ENCODE peak calls at places on chromosomes 11 and 22, in seven cellular contexts. One of them, this sample, is unnamed.

GRCh38 chr11:44104472-44105294 is 9.2 kb downstream of the EXT2 start:
- DNase-seq in PC-3: peak; percentile 4
- DNase-seq in SK-N-SH: no peak
- DNase-seq in hepatocyte: no peak
- DNase-seq in neural progenitor cell: no peak
- DNase-seq in HCT116: no peak
- DNase-seq in GM23338: peak; percentile 70
- DNase-seq in this sample: no peak

GRCh38 chr22:17672417-17672991 is 33.9 kb downstream of the BCL2L13 start:
- DNase-seq in PC-3: peak; percentile 2
- DNase-seq in SK-N-SH: peak; percentile 30
- DNase-seq in hepatocyte: no peak
- DNase-seq in neural progenitor cell: peak; percentile 26
- DNase-seq in HCT116: no peak
- DNase-seq in GM23338: no peak
- DNase-seq in this sample: no peak

GRCh38 chr22:41524283-41524682 is 20.0 kb downstream of the POLR3H start:
- DNase-seq in PC-3: no peak
- DNase-seq in SK-N-SH: no peak
- DNase-seq in hepatocyte: no peak
- DNase-seq in neural progenitor cell: no peak
- DNase-seq in HCT116: no peak
- DNase-seq in GM23338: no peak
- DNase-seq in this sample: no peak

GRCh38 chr22:50403701-50404101 is 60.6 kb downstream of the PPP6R2 start:
- DNase-seq in PC-3: no peak
- DNase-seq in SK-N-SH: peak; percentile 77
- DNase-seq in hepatocyte: peak; percentile 35
- DNase-seq in neural progenitor cell: no peak
- DNase-seq in HCT116: no peak
- DNase-seq in GM23338: no peak
- DNase-seq in this sample: no peak

GRCh38 chr11:47099213-47099917 is 77.3 kb downstream of the ARFGAP2 start:
- DNase-seq in PC-3: no peak
- DNase-seq in SK-N-SH: peak; percentile 39
- DNase-seq in hepatocyte: no peak
- DNase-seq in neural progenitor cell: no peak
- DNase-seq in HCT116: no peak
- DNase-seq in GM23338: no peak
- DNase-seq in this sample: no peak

GRCh38 chr22:46879083-46879482 is 116.6 kb downstream of the TBC1D22A start:
- DNase-seq in PC-3: no peak
- DNase-seq in SK-N-SH: no peak
- DNase-seq in hepatocyte: no peak
- DNase-seq in neural progenitor cell: no peak
- DNase-seq in HCT116: no peak
- DNase-seq in GM23338: no peak
- DNase-seq in this sample: no peak

GRCh38 chr11:57641426-57641825 is 8.3 kb downstream of the YPEL4 start:
- DNase-seq in PC-3: peak; percentile 76
- DNase-seq in SK-N-SH: peak; percentile 54
- DNase-seq in hepatocyte: peak; percentile 73
- DNase-seq in neural progenitor cell: peak; percentile 60
- DNase-seq in HCT116: no peak
- DNase-seq in GM23338: peak; percentile 71
- DNase-seq in this sample: peak; percentile 69

GRCh38 chr22:31611065-31611760 is 50.8 kb downstream of the PISD start:
- DNase-seq in PC-3: no peak
- DNase-seq in SK-N-SH: peak; percentile 74
- DNase-seq in hepatocyte: no peak
- DNase-seq in neural progenitor cell: no peak
- DNase-seq in HCT116: no peak
- DNase-seq in GM23338: no peak
- DNase-seq in this sample: no peak

GRCh38 chr11:3995949-3996554 is 98.5 kb upstream of the RRM1 start:
- DNase-seq in PC-3: peak; percentile 72
- DNase-seq in SK-N-SH: no peak
- DNase-seq in hepatocyte: no peak
- DNase-seq in neural progenitor cell: no peak
- DNase-seq in HCT116: no peak
- DNase-seq in GM23338: no peak
- DNase-seq in this sample: no peak

GRCh38 chr22:21964918-21965484 is 12.4 kb upstream of the PPM1F start:
- DNase-seq in PC-3: no peak
- DNase-seq in SK-N-SH: no peak
- DNase-seq in hepatocyte: no peak
- DNase-seq in neural progenitor cell: no peak
- DNase-seq in HCT116: no peak
- DNase-seq in GM23338: no peak
- DNase-seq in this sample: no peak

GRCh38 chr11:10457901-10458300 is 2.8 kb downstream of the AMPD3 start:
- DNase-seq in PC-3: no peak
- DNase-seq in SK-N-SH: no peak
- DNase-seq in hepatocyte: no peak
- DNase-seq in neural progenitor cell: no peak
- DNase-seq in HCT116: no peak
- DNase-seq in GM23338: no peak
- DNase-seq in this sample: peak; percentile 13

GRCh38 chr11:126216526-126217305 is 5.1 kb downstream of the FAM118B start:
- DNase-seq in PC-3: no peak
- DNase-seq in SK-N-SH: no peak
- DNase-seq in hepatocyte: no peak
- DNase-seq in neural progenitor cell: no peak
- DNase-seq in HCT116: no peak
- DNase-seq in GM23338: no peak
- DNase-seq in this sample: no peak

GRCh38 chr11:126210871-126211235 is 597 bp downstream of the RPUSD4 start:
- DNase-seq in PC-3: no peak
- DNase-seq in SK-N-SH: peak; percentile 24
- DNase-seq in hepatocyte: no peak
- DNase-seq in neural progenitor cell: peak; percentile 43
- DNase-seq in HCT116: no peak
- DNase-seq in GM23338: no peak
- DNase-seq in this sample: no peak

GRCh38 chr11:126214446-126215240 is 3.1 kb downstream of the FAM118B start:
- DNase-seq in PC-3: no peak
- DNase-seq in SK-N-SH: no peak
- DNase-seq in hepatocyte: peak; percentile 47
- DNase-seq in neural progenitor cell: no peak
- DNase-seq in HCT116: no peak
- DNase-seq in GM23338: no peak
- DNase-seq in this sample: no peak

GRCh38 chr11:126211236-126212088 is at the start of the genes FAM118B and RPUSD4:
- DNase-seq in PC-3: peak; percentile 98
- DNase-seq in SK-N-SH: peak; percentile 99
- DNase-seq in hepatocyte: peak; percentile 99
- DNase-seq in neural progenitor cell: peak; percentile 99
- DNase-seq in HCT116: peak; percentile 87
- DNase-seq in GM23338: peak; percentile 99
- DNase-seq in this sample: peak; percentile 97

GRCh38 chr11:126212089-126212660 is 593 bp downstream of the FAM118B start:
- DNase-seq in PC-3: peak; percentile 13
- DNase-seq in SK-N-SH: no peak
- DNase-seq in hepatocyte: no peak
- DNase-seq in neural progenitor cell: peak; percentile 16
- DNase-seq in HCT116: no peak
- DNase-seq in GM23338: peak; percentile 27
- DNase-seq in this sample: no peak
- H3K4me1 ChIP-seq in PC-3: peaks cover 20% of the 10 kb centered on the region
- H3K4me1 ChIP-seq in SK-N-SH: peaks cover 9% of the 10 kb centered on the region
- H3K4me1 ChIP-seq in hepatocyte: peaks cover 7% of the 10 kb centered on the region
- H3K4me1 ChIP-seq in neural progenitor cell: peaks cover 13% of the 10 kb centered on the region
- H3K4me1 ChIP-seq in HCT116: peaks cover 4% of the 10 kb centered on the region
- H3K4me1 ChIP-seq in GM23338: peaks cover 19% of the 10 kb centered on the region
- H3K4me1 ChIP-seq in this sample: peaks cover 28% of the 10 kb centered on the region

DNA sequence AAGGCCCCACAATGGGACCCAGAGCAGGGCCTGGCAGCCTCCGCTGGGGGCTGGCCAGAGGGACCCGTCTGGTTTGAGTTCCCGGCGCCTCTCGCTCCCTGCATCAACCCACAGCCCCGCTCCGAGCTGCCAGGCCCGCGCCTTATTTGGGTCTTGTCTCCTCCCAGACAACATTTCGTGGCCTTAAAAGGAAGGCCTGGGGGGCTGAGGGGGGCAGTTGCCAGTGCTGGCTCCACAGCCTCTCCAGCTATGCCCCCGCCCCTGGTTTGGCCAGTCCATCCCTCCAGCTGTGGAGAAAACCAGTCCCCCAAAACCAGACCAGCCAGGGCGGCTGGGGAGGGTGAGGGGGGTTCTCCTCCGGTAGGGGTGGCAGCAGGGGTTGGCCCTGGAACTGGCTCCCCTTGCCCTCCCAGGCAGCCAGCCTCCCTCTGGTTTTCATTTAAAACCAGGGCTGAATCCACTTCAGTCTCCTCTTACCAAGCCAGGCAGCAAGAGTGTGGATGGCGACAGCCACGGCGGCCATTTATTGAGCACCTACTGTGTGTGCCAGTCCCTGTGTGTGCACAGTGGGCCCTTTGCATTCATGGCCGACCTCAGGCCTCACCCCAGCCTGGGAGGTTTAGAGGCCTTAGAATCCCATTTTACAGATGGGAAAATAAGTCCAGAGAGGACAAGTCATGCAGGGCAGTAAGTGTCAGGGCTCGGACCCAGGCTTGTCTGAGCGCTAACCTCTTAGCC is 18.6 kb downstream of the EMID1 start:
- DNase-seq in PC-3: no peak
- DNase-seq in SK-N-SH: peak; percentile 49
- DNase-seq in hepatocyte: peak; percentile 44
- DNase-seq in neural progenitor cell: no peak
- DNase-seq in HCT116: no peak
- DNase-seq in GM23338: peak; percentile 41
- DNase-seq in this sample: no peak
- TF ChIP-seq EZH2phosphoT487 in PC-3: no peak
- TF ChIP-seq EZH2phosphoT487 in SK-N-SH: no peak
- TF ChIP-seq EZH2phosphoT487 in hepatocyte: no peak
- TF ChIP-seq EZH2phosphoT487 in neural progenitor cell: no peak
- TF ChIP-seq EZH2phosphoT487 in HCT116: no peak
- TF ChIP-seq EZH2phosphoT487 in GM23338: no peak
- TF ChIP-seq EZH2phosphoT487 in this sample: no peak

DNA sequence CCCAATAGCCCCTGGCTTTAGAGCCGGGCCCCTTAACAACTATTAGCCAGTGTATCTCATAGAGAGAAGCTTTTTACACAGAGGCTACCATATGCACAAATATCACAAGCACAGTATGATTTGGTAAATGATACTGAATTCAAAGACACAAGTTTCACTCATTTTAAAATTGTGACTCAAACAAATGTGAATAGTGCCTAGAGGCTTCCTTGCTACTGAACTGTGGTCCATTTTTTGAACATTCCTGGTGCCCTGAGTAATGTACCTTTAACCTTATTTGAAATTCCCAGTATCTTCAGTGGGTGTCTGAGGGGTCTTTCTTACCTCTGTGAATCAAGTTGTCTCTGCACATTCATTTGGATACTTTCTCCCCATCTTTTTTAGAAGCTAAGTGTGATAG is 156.2 kb downstream of the MAML2 start:
- DNase-seq in PC-3: peak; percentile 75
- DNase-seq in SK-N-SH: no peak
- DNase-seq in hepatocyte: no peak
- DNase-seq in neural progenitor cell: no peak
- DNase-seq in HCT116: no peak
- DNase-seq in GM23338: no peak
- DNase-seq in this sample: no peak
- H3K4me1 ChIP-seq in PC-3: peaks cover 28% of the 10 kb centered on the region
- H3K4me1 ChIP-seq in SK-N-SH: peaks cover 2% of the 10 kb centered on the region
- H3K4me1 ChIP-seq in hepatocyte: peaks cover 12% of the 10 kb centered on the region
- H3K4me1 ChIP-seq in neural progenitor cell: no peaks in the 10 kb centered on the region
- H3K4me1 ChIP-seq in HCT116: no peaks in the 10 kb centered on the region
- H3K4me1 ChIP-seq in GM23338: peaks cover 48% of the 10 kb centered on the region
- H3K4me1 ChIP-seq in this sample: peaks cover 16% of the 10 kb centered on the region

GRCh38 chr11:8720376-8720775 is 37.8 kb downstream of the RPL27A start:
- DNase-seq in PC-3: peak; percentile 25
- DNase-seq in SK-N-SH: no peak
- DNase-seq in hepatocyte: no peak
- DNase-seq in neural progenitor cell: no peak
- DNase-seq in HCT116: no peak
- DNase-seq in GM23338: no peak
- DNase-seq in this sample: no peak
- TF ChIP-seq EZH2phosphoT487 in PC-3: no peak
- TF ChIP-seq EZH2phosphoT487 in SK-N-SH: no peak
- TF ChIP-seq EZH2phosphoT487 in hepatocyte: no peak
- TF ChIP-seq EZH2phosphoT487 in neural progenitor cell: no peak
- TF ChIP-seq EZH2phosphoT487 in HCT116: no peak
- TF ChIP-seq EZH2phosphoT487 in GM23338: no peak
- TF ChIP-seq EZH2phosphoT487 in this sample: no peak

GRCh38 chr11:118911113-118911879 is 14.4 kb downstream of the BCL9L start:
- DNase-seq in PC-3: peak; percentile 71
- DNase-seq in SK-N-SH: no peak
- DNase-seq in hepatocyte: peak; percentile 88
- DNase-seq in neural progenitor cell: peak; percentile 55
- DNase-seq in HCT116: no peak
- DNase-seq in GM23338: peak; percentile 62
- DNase-seq in this sample: no peak

GRCh38 chr11:118910309-118911112 is 15.2 kb downstream of the BCL9L start:
- DNase-seq in PC-3: peak; percentile 93
- DNase-seq in SK-N-SH: no peak
- DNase-seq in hepatocyte: peak; percentile 93
- DNase-seq in neural progenitor cell: peak; percentile 95
- DNase-seq in HCT116: no peak
- DNase-seq in GM23338: peak; percentile 92
- DNase-seq in this sample: no peak

GRCh38 chr11:118913411-118914125 is 12.2 kb downstream of the BCL9L start:
- DNase-seq in PC-3: peak; percentile 44
- DNase-seq in SK-N-SH: no peak
- DNase-seq in hepatocyte: peak; percentile 11
- DNase-seq in neural progenitor cell: peak; percentile 11
- DNase-seq in HCT116: no peak
- DNase-seq in GM23338: no peak
- DNase-seq in this sample: no peak

GRCh38 chr11:118912742-118913410 is 12.8 kb downstream of the BCL9L start:
- DNase-seq in PC-3: peak; percentile 43
- DNase-seq in SK-N-SH: no peak
- DNase-seq in hepatocyte: peak; percentile 49
- DNase-seq in neural progenitor cell: no peak
- DNase-seq in HCT116: no peak
- DNase-seq in GM23338: no peak
- DNase-seq in this sample: no peak

GRCh38 chr11:118911880-118912741 is 13.6 kb downstream of the BCL9L start:
- DNase-seq in PC-3: peak; percentile 99
- DNase-seq in SK-N-SH: no peak
- DNase-seq in hepatocyte: peak; percentile 96
- DNase-seq in neural progenitor cell: peak; percentile 78
- DNase-seq in HCT116: peak; percentile 96
- DNase-seq in GM23338: peak; percentile 99
- DNase-seq in this sample: no peak
- H3K4me1 ChIP-seq in PC-3: peaks cover 90% of the 10 kb centered on the region
- H3K4me1 ChIP-seq in SK-N-SH: peaks cover 85% of the 10 kb centered on the region
- H3K4me1 ChIP-seq in hepatocyte: peaks cover 94% of the 10 kb centered on the region
- H3K4me1 ChIP-seq in neural progenitor cell: peaks cover 96% of the 10 kb centered on the region
- H3K4me1 ChIP-seq in HCT116: peaks cover 83% of the 10 kb centered on the region
- H3K4me1 ChIP-seq in GM23338: peaks cover 77% of the 10 kb centered on the region
- H3K4me1 ChIP-seq in this sample: peaks cover 80% of the 10 kb centered on the region

GRCh38 chr11:31875861-31876625 is 64.9 kb upstream of the PAX6 start:
- DNase-seq in PC-3: no peak
- DNase-seq in SK-N-SH: no peak
- DNase-seq in hepatocyte: no peak
- DNase-seq in neural progenitor cell: peak; percentile 68
- DNase-seq in HCT116: no peak
- DNase-seq in GM23338: peak; percentile 64
- DNase-seq in this sample: no peak
- TF ChIP-seq EZH2phosphoT487 in PC-3: no peak
- TF ChIP-seq EZH2phosphoT487 in SK-N-SH: no peak
- TF ChIP-seq EZH2phosphoT487 in hepatocyte: no peak
- TF ChIP-seq EZH2phosphoT487 in neural progenitor cell: no peak
- TF ChIP-seq EZH2phosphoT487 in HCT116: no peak
- TF ChIP-seq EZH2phosphoT487 in GM23338: no peak
- TF ChIP-seq EZH2phosphoT487 in this sample: no peak

GRCh38 chr11:71263391-71263790 is 11.0 kb upstream of the SHANK2 start:
- DNase-seq in PC-3: no peak
- DNase-seq in SK-N-SH: no peak
- DNase-seq in hepatocyte: no peak
- DNase-seq in neural progenitor cell: no peak
- DNase-seq in HCT116: no peak
- DNase-seq in GM23338: no peak
- DNase-seq in this sample: no peak
- H3K4me1 ChIP-seq in PC-3: peaks cover 3% of the 10 kb centered on the region
- H3K4me1 ChIP-seq in SK-N-SH: peaks cover 3% of the 10 kb centered on the region
- H3K4me1 ChIP-seq in hepatocyte: peaks cover 5% of the 10 kb centered on the region
- H3K4me1 ChIP-seq in neural progenitor cell: peaks cover 7% of the 10 kb centered on the region
- H3K4me1 ChIP-seq in HCT116: no peaks in the 10 kb centered on the region
- H3K4me1 ChIP-seq in GM23338: no peaks in the 10 kb centered on the region
- H3K4me1 ChIP-seq in this sample: no peaks in the 10 kb centered on the region

This sample was measured in OCI-LY7.